ENCODE peak calls at places on chromosomes 11 and 22, in seven cellular contexts. One of them, this sample, is unnamed.

GRCh38 chr11:90241414-90241813 is 18.6 kb upstream of the CHORDC1 start:
- DNase-seq in effector memory CD4-positive, alpha-beta T cell: no peak
- DNase-seq in Panc1: no peak
- DNase-seq in caudate nucleus: no peak
- DNase-seq in CD4-positive, CD25-positive, alpha-beta regulatory T cell: no peak
- DNase-seq in HCT116: no peak
- DNase-seq in fibroblast of lung: no peak
- DNase-seq in this sample: no peak

GRCh38 chr11:81098471-81098870 is 1635.2 kb downstream of the FAM181B start:
- DNase-seq in effector memory CD4-positive, alpha-beta T cell: no peak
- DNase-seq in caudate nucleus: no peak
- DNase-seq in Panc1: no peak
- DNase-seq in HCT116: no peak
- DNase-seq in fibroblast of lung: no peak
- DNase-seq in CD4-positive, CD25-positive, alpha-beta regulatory T cell: no peak
- DNase-seq in this sample: no peak

GRCh38 chr11:130037881-130038601 is 31.7 kb upstream of the APLP2 start:
- DNase-seq in fibroblast of lung: peak
- DNase-seq in caudate nucleus: no peak
- DNase-seq in CD4-positive, CD25-positive, alpha-beta regulatory T cell: no peak
- DNase-seq in HCT116: no peak
- DNase-seq in Panc1: no peak
- DNase-seq in effector memory CD4-positive, alpha-beta T cell: no peak
- DNase-seq in this sample: no peak

GRCh38 chr11:35232961-35233360 is 94.0 kb downstream of the CD44 start:
- DNase-seq in fibroblast of lung: no peak
- DNase-seq in CD4-positive, CD25-positive, alpha-beta regulatory T cell: no peak
- DNase-seq in Panc1: no peak
- DNase-seq in caudate nucleus: no peak
- DNase-seq in effector memory CD4-positive, alpha-beta T cell: no peak
- DNase-seq in HCT116: no peak
- DNase-seq in this sample: no peak

GRCh38 chr11:24593332-24593731 is 96.5 kb downstream of the LUZP2 start:
- DNase-seq in CD4-positive, CD25-positive, alpha-beta regulatory T cell: no peak
- DNase-seq in effector memory CD4-positive, alpha-beta T cell: no peak
- DNase-seq in HCT116: no peak
- DNase-seq in Panc1: no peak
- DNase-seq in fibroblast of lung: no peak
- DNase-seq in caudate nucleus: no peak
- DNase-seq in this sample: no peak

GRCh38 chr11:114075891-114076441 is 16.5 kb downstream of the ZBTB16 start:
- DNase-seq in Panc1: no peak
- DNase-seq in HCT116: peak
- DNase-seq in fibroblast of lung: peak
- DNase-seq in caudate nucleus: no peak
- DNase-seq in CD4-positive, CD25-positive, alpha-beta regulatory T cell: no peak
- DNase-seq in effector memory CD4-positive, alpha-beta T cell: peak
- DNase-seq in this sample: no peak

GRCh38 chr22:19035474-19036228 is 86.6 kb downstream of the DGCR2 start:
- DNase-seq in caudate nucleus: no peak
- DNase-seq in CD4-positive, CD25-positive, alpha-beta regulatory T cell: no peak
- DNase-seq in effector memory CD4-positive, alpha-beta T cell: no peak
- DNase-seq in fibroblast of lung: no peak
- DNase-seq in Panc1: no peak
- DNase-seq in HCT116: no peak
- DNase-seq in this sample: no peak

GRCh38 chr22:32555546-32555945 is 80.9 kb downstream of the FBXO7 start:
- DNase-seq in fibroblast of lung: no peak
- DNase-seq in effector memory CD4-positive, alpha-beta T cell: no peak
- DNase-seq in CD4-positive, CD25-positive, alpha-beta regulatory T cell: no peak
- DNase-seq in HCT116: no peak
- DNase-seq in caudate nucleus: no peak
- DNase-seq in Panc1: no peak
- DNase-seq in this sample: no peak

GRCh38 chr11:61684870-61685610 is 4.8 kb downstream of the DAGLA start:
- DNase-seq in Panc1: no peak
- DNase-seq in CD4-positive, CD25-positive, alpha-beta regulatory T cell: no peak
- DNase-seq in effector memory CD4-positive, alpha-beta T cell: no peak
- DNase-seq in caudate nucleus: no peak
- DNase-seq in fibroblast of lung: peak
- DNase-seq in HCT116: no peak
- DNase-seq in this sample: no peak

GRCh38 chr11:130781906-130782305 is 134.4 kb downstream of the SNX19 start:
- DNase-seq in caudate nucleus: no peak
- DNase-seq in CD4-positive, CD25-positive, alpha-beta regulatory T cell: no peak
- DNase-seq in Panc1: no peak
- DNase-seq in HCT116: no peak
- DNase-seq in effector memory CD4-positive, alpha-beta T cell: no peak
- DNase-seq in fibroblast of lung: peak
- DNase-seq in this sample: no peak

GRCh38 chr22:46162285-46162684 is 12.0 kb downstream of the PPARA start:
- DNase-seq in caudate nucleus: no peak
- DNase-seq in HCT116: no peak
- DNase-seq in CD4-positive, CD25-positive, alpha-beta regulatory T cell: no peak
- DNase-seq in Panc1: no peak
- DNase-seq in fibroblast of lung: no peak
- DNase-seq in effector memory CD4-positive, alpha-beta T cell: no peak
- DNase-seq in this sample: no peak

GRCh38 chr11:11171854-11172253 is 181.2 kb downstream of the CSNK2A3 start:
- DNase-seq in CD4-positive, CD25-positive, alpha-beta regulatory T cell: no peak
- DNase-seq in caudate nucleus: no peak
- DNase-seq in fibroblast of lung: peak
- DNase-seq in effector memory CD4-positive, alpha-beta T cell: peak
- DNase-seq in Panc1: no peak
- DNase-seq in HCT116: no peak
- DNase-seq in this sample: no peak

GRCh38 chr22:32584650-32585049 is 110.0 kb downstream of the FBXO7 start:
- DNase-seq in fibroblast of lung: peak
- DNase-seq in HCT116: no peak
- DNase-seq in Panc1: no peak
- DNase-seq in caudate nucleus: no peak
- DNase-seq in effector memory CD4-positive, alpha-beta T cell: no peak
- DNase-seq in CD4-positive, CD25-positive, alpha-beta regulatory T cell: no peak
- DNase-seq in this sample: no peak

GRCh38 chr11:45145421-45146071 is 893 bp upstream of the PRDM11 start:
- DNase-seq in effector memory CD4-positive, alpha-beta T cell: no peak
- DNase-seq in HCT116: no peak
- DNase-seq in fibroblast of lung: peak
- DNase-seq in caudate nucleus: no peak
- DNase-seq in Panc1: no peak
- DNase-seq in CD4-positive, CD25-positive, alpha-beta regulatory T cell: no peak
- DNase-seq in this sample: no peak

GRCh38 chr11:45655831-45656230 is 9.6 kb downstream of the CHST1 start:
- DNase-seq in effector memory CD4-positive, alpha-beta T cell: no peak
- DNase-seq in Panc1: no peak
- DNase-seq in fibroblast of lung: no peak
- DNase-seq in HCT116: no peak
- DNase-seq in caudate nucleus: no peak
- DNase-seq in CD4-positive, CD25-positive, alpha-beta regulatory T cell: no peak
- DNase-seq in this sample: no peak

GRCh38 chr11:61737636-61738386 is 14.6 kb upstream of the MYRF start:
- DNase-seq in Panc1: no peak
- DNase-seq in fibroblast of lung: no peak
- DNase-seq in CD4-positive, CD25-positive, alpha-beta regulatory T cell: no peak
- DNase-seq in effector memory CD4-positive, alpha-beta T cell: no peak
- DNase-seq in HCT116: no peak
- DNase-seq in caudate nucleus: no peak
- DNase-seq in this sample: no peak

GRCh38 chr11:80595011-80595410 is 1154.2 kb upstream of the TENM4 start:
- DNase-seq in Panc1: peak
- DNase-seq in caudate nucleus: no peak
- DNase-seq in fibroblast of lung: peak
- DNase-seq in effector memory CD4-positive, alpha-beta T cell: no peak
- DNase-seq in CD4-positive, CD25-positive, alpha-beta regulatory T cell: no peak
- DNase-seq in HCT116: no peak
- DNase-seq in this sample: no peak

GRCh38 chr22:41257696-41258095 is 17.0 kb upstream of the CHADL start:
- DNase-seq in CD4-positive, CD25-positive, alpha-beta regulatory T cell: no peak
- DNase-seq in Panc1: no peak
- DNase-seq in HCT116: no peak
- DNase-seq in effector memory CD4-positive, alpha-beta T cell: no peak
- DNase-seq in fibroblast of lung: no peak
- DNase-seq in caudate nucleus: no peak
- DNase-seq in this sample: no peak

GRCh38 chr22:41256898-41257260 is 16.1 kb upstream of the CHADL start:
- DNase-seq in effector memory CD4-positive, alpha-beta T cell: no peak
- DNase-seq in fibroblast of lung: peak
- DNase-seq in CD4-positive, CD25-positive, alpha-beta regulatory T cell: no peak
- DNase-seq in Panc1: no peak
- DNase-seq in HCT116: no peak
- DNase-seq in caudate nucleus: no peak
- DNase-seq in this sample: no peak

GRCh38 chr22:41252365-41252764 is 11.6 kb upstream of the CHADL start:
- DNase-seq in caudate nucleus: no peak
- DNase-seq in HCT116: no peak
- DNase-seq in effector memory CD4-positive, alpha-beta T cell: no peak
- DNase-seq in Panc1: no peak
- DNase-seq in CD4-positive, CD25-positive, alpha-beta regulatory T cell: no peak
- DNase-seq in fibroblast of lung: no peak
- DNase-seq in this sample: no peak

GRCh38 chr22:41254230-41254629 is 13.5 kb upstream of the CHADL start:
- DNase-seq in Panc1: no peak
- DNase-seq in caudate nucleus: no peak
- DNase-seq in effector memory CD4-positive, alpha-beta T cell: no peak
- DNase-seq in fibroblast of lung: no peak
- DNase-seq in CD4-positive, CD25-positive, alpha-beta regulatory T cell: no peak
- DNase-seq in HCT116: no peak
- DNase-seq in this sample: no peak

GRCh38 chr22:41256254-41256897 is 15.6 kb upstream of the CHADL start:
- DNase-seq in CD4-positive, CD25-positive, alpha-beta regulatory T cell: no peak
- DNase-seq in Panc1: peak
- DNase-seq in HCT116: no peak
- DNase-seq in caudate nucleus: no peak
- DNase-seq in effector memory CD4-positive, alpha-beta T cell: no peak
- DNase-seq in fibroblast of lung: peak
- DNase-seq in this sample: peak
- H3K27ac ChIP-seq in CD4-positive, CD25-positive, alpha-beta regulatory T cell: no peak
- H3K27ac ChIP-seq in Panc1: peak
- H3K27ac ChIP-seq in HCT116: peak
- H3K27ac ChIP-seq in caudate nucleus: no peak
- H3K27ac ChIP-seq in effector memory CD4-positive, alpha-beta T cell: no peak
- H3K27ac ChIP-seq in fibroblast of lung: peak
- H3K27ac ChIP-seq in this sample: peak

GRCh38 chr11:71066311-71066710 is 186.1 kb downstream of the SHANK2 start:
- DNase-seq in fibroblast of lung: no peak
- DNase-seq in caudate nucleus: no peak
- DNase-seq in CD4-positive, CD25-positive, alpha-beta regulatory T cell: no peak
- DNase-seq in Panc1: no peak
- DNase-seq in HCT116: no peak
- DNase-seq in effector memory CD4-positive, alpha-beta T cell: no peak
- DNase-seq in this sample: no peak

GRCh38 chr11:71064702-71065515 is 187.5 kb downstream of the SHANK2 start:
- DNase-seq in caudate nucleus: no peak
- DNase-seq in HCT116: no peak
- DNase-seq in fibroblast of lung: no peak
- DNase-seq in CD4-positive, CD25-positive, alpha-beta regulatory T cell: no peak
- DNase-seq in Panc1: no peak
- DNase-seq in effector memory CD4-positive, alpha-beta T cell: no peak
- DNase-seq in this sample: no peak

GRCh38 chr11:71068963-71069362 is 183.4 kb downstream of the SHANK2 start:
- DNase-seq in fibroblast of lung: no peak
- DNase-seq in Panc1: no peak
- DNase-seq in CD4-positive, CD25-positive, alpha-beta regulatory T cell: no peak
- DNase-seq in HCT116: no peak
- DNase-seq in effector memory CD4-positive, alpha-beta T cell: no peak
- DNase-seq in caudate nucleus: no peak
- DNase-seq in this sample: no peak

GRCh38 chr11:71065794-71066193 is 186.6 kb downstream of the SHANK2 start:
- DNase-seq in HCT116: no peak
- DNase-seq in caudate nucleus: no peak
- DNase-seq in effector memory CD4-positive, alpha-beta T cell: no peak
- DNase-seq in fibroblast of lung: no peak
- DNase-seq in Panc1: no peak
- DNase-seq in CD4-positive, CD25-positive, alpha-beta regulatory T cell: no peak
- DNase-seq in this sample: no peak

GRCh38 chr11:71067753-71068152 is 184.6 kb downstream of the SHANK2 start:
- DNase-seq in CD4-positive, CD25-positive, alpha-beta regulatory T cell: no peak
- DNase-seq in fibroblast of lung: no peak
- DNase-seq in Panc1: no peak
- DNase-seq in caudate nucleus: no peak
- DNase-seq in HCT116: no peak
- DNase-seq in effector memory CD4-positive, alpha-beta T cell: no peak
- DNase-seq in this sample: no peak
- H3K27ac ChIP-seq in CD4-positive, CD25-positive, alpha-beta regulatory T cell: no peak
- H3K27ac ChIP-seq in fibroblast of lung: no peak
- H3K27ac ChIP-seq in Panc1: no peak
- H3K27ac ChIP-seq in caudate nucleus: no peak
- H3K27ac ChIP-seq in HCT116: no peak
- H3K27ac ChIP-seq in effector memory CD4-positive, alpha-beta T cell: no peak
- H3K27ac ChIP-seq in this sample: no peak

GRCh38 chr11:16816358-16817270 is 78.2 kb downstream of the C11orf58 start:
- DNase-seq in HCT116: no peak
- DNase-seq in caudate nucleus: no peak
- DNase-seq in fibroblast of lung: no peak
- DNase-seq in CD4-positive, CD25-positive, alpha-beta regulatory T cell: no peak
- DNase-seq in effector memory CD4-positive, alpha-beta T cell: no peak
- DNase-seq in Panc1: no peak
- DNase-seq in this sample: no peak
- H3K27ac ChIP-seq in HCT116: no peak
- H3K27ac ChIP-seq in caudate nucleus: peak
- H3K27ac ChIP-seq in fibroblast of lung: no peak
- H3K27ac ChIP-seq in CD4-positive, CD25-positive, alpha-beta regulatory T cell: no peak
- H3K27ac ChIP-seq in effector memory CD4-positive, alpha-beta T cell: no peak
- H3K27ac ChIP-seq in Panc1: no peak
- H3K27ac ChIP-seq in this sample: no peak

GRCh38 chr11:27194976-27195375 is 154.4 kb downstream of the BBOX1 start:
- DNase-seq in fibroblast of lung: peak
- DNase-seq in CD4-positive, CD25-positive, alpha-beta regulatory T cell: no peak
- DNase-seq in HCT116: no peak
- DNase-seq in effector memory CD4-positive, alpha-beta T cell: no peak
- DNase-seq in caudate nucleus: no peak
- DNase-seq in Panc1: no peak
- DNase-seq in this sample: no peak
- H3K27ac ChIP-seq in fibroblast of lung: no peak
- H3K27ac ChIP-seq in CD4-positive, CD25-positive, alpha-beta regulatory T cell: no peak
- H3K27ac ChIP-seq in HCT116: no peak
- H3K27ac ChIP-seq in effector memory CD4-positive, alpha-beta T cell: no peak
- H3K27ac ChIP-seq in caudate nucleus: no peak
- H3K27ac ChIP-seq in Panc1: peak
- H3K27ac ChIP-seq in this sample: no peak

DNA sequence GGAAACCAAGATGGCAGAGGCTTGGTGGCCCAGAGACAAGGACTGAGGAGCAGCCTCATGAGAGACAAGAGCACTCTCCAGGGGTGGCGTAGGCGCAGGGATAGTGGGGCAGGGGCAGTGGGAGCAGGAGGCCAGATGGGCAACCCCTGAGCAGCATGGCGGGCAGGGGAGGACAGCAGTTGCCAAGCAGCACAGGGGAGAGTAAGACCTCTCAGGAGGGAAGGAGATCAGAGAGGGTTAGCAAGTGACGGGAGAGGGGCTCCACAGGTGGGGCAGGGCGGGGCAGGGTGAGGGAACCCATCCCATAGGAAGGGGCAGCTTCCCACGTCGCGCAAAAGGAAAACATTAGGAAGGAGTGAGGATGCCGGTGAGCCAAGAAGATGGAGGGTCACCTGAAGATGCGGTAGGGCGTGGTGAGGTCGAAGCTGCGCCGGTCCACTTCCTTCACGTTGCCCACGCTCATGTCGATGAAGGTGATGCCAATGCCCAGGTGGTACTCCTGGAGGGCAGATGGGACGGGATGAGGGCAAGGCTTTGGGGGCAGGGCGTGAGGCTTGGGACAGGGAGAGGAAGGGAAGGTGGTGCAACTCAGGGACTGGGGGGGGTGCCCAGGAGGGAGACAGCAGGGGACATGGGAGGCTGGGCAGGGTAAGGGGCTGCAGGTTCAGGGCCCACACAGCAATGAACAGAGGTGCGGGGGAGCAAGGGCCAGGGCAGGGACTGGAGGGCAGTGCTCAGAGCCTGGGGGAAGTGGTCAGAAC is 35.4 kb upstream of the PDE2A start:
- DNase-seq in fibroblast of lung: no peak
- DNase-seq in HCT116: no peak
- DNase-seq in Panc1: no peak
- DNase-seq in caudate nucleus: no peak
- DNase-seq in effector memory CD4-positive, alpha-beta T cell: no peak
- DNase-seq in CD4-positive, CD25-positive, alpha-beta regulatory T cell: no peak
- DNase-seq in this sample: no peak
- H3K27ac ChIP-seq in fibroblast of lung: no peak
- H3K27ac ChIP-seq in HCT116: no peak
- H3K27ac ChIP-seq in Panc1: no peak
- H3K27ac ChIP-seq in caudate nucleus: no peak
- H3K27ac ChIP-seq in effector memory CD4-positive, alpha-beta T cell: no peak
- H3K27ac ChIP-seq in CD4-positive, CD25-positive, alpha-beta regulatory T cell: no peak
- H3K27ac ChIP-seq in this sample: no peak

This sample was measured in epithelial cell of prostate.